ENCODE peak calls at places on chromosome 3, in five cellular contexts. Q is neural crest cell, K is MCF 10A, X is right lobe of liver, H is body of pancreas. U is an unnamed sample.

GRCh38 chr3:159378391-159378790 is 576.5 kb downstream of the MFSD1 start:
- DNase-seq in Q (no peak), H (no peak), K (no peak), X (no peak), U (no peak)

GRCh38 chr3:10255835-10256234 is 7.6 kb downstream of the TATDN2 start:
- DNase-seq in H (no peak), K (no peak), X (no peak), Q (no peak), U (no peak)

GRCh38 chr3:183385698-183386590 is 42.5 kb downstream of the MCF2L2 start:
- DNase-seq in X (no peak), Q (peak), K (peak), H (peak), U (peak)

GRCh38 chr3:52120576-52121458 is 33.4 kb downstream of the POC1A start:
- DNase-seq in Q (no peak), X (no peak), H (no peak), K (no peak), U (no peak)

GRCh38 chr3:183581496-183582155 is 26.1 kb upstream of the KLHL6 start:
- DNase-seq in Q (no peak), K (no peak), X (no peak), H (no peak), U (no peak)

GRCh38 chr3:188646592-188646991 is 492.6 kb downstream of the LPP start:
- DNase-seq in H (no peak), Q (no peak), K (peak), X (no peak), U (no peak)

GRCh38 chr3:159170436-159171003 is 368.7 kb downstream of the MFSD1 start:
- DNase-seq in K (no peak), H (no peak), Q (no peak), X (no peak), U (no peak)

GRCh38 chr3:119880966-119881365 is 99.1 kb downstream of the NR1I2 start:
- DNase-seq in Q (no peak), K (no peak), H (no peak), X (no peak), U (no peak)

GRCh38 chr3:193129607-193130006 is 111.4 kb upstream of the PLAAT1 start:
- DNase-seq in X (no peak), Q (no peak), H (no peak), K (peak), U (no peak)

GRCh38 chr3:27056326-27056725 is 312.9 kb downstream of the NEK10 start:
- DNase-seq in H (no peak), X (no peak), K (no peak), Q (no peak), U (no peak)
- TF ChIP-seq CTCF in H (no peak), X (no peak), K (no peak), Q (no peak), U (no peak)

GRCh38 chr3:63753567-63753966 is 65.5 kb upstream of the C3orf49 start:
- DNase-seq in Q (no peak), H (no peak), X (no peak), K (peak), U (no peak)

GRCh38 chr3:63746211-63746610 is 72.9 kb upstream of the C3orf49 start:
- DNase-seq in Q (no peak), K (no peak), H (no peak), X (no peak), U (no peak)

GRCh38 chr3:63753995-63754394 is 65.1 kb upstream of the C3orf49 start:
- DNase-seq in K (no peak), X (no peak), H (no peak), Q (no peak), U (no peak)

GRCh38 chr3:63745757-63746156 is 73.3 kb upstream of the C3orf49 start:
- DNase-seq in H (no peak), X (no peak), K (no peak), Q (no peak), U (no peak)

DNA sequence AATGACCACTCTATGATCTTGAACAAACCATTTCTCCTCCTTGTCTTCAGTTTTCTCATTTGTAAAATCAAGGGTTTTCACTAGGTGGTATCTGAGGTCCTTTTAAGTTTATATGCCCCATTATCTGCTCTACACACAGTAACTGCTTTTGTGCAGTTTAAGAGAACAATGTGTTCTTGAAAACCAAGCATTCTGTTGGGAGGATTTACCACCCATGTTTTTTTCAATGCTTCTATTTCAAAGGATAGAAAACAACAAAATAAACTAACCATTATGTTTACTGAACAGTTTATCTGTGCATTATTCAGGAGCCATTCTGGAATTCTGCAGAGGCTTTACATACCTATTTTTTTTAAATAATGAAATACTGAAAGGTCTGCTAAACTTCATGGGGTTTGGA is 67.6 kb upstream of the C3orf49 start:
- DNase-seq in K (no peak), Q (no peak), X (no peak), H (no peak), U (no peak)
- TF ChIP-seq CTCF in K (no peak), Q (no peak), X (no peak), H (no peak), U (no peak)

GRCh38 chr3:1092061-1092460 is 763 bp upstream of the CNTN6 start:
- DNase-seq in Q (no peak), X (no peak), K (no peak), H (no peak), U (no peak)

GRCh38 chr3:1088503-1088902 is 4.3 kb upstream of the CNTN6 start:
- DNase-seq in H (no peak), K (no peak), Q (no peak), X (no peak), U (no peak)

GRCh38 chr3:1091276-1091675 is 1.5 kb upstream of the CNTN6 start:
- DNase-seq in Q (no peak), X (no peak), H (no peak), K (no peak), U (no peak)

GRCh38 chr3:1082024-1082633 is 10.7 kb upstream of the CNTN6 start:
- DNase-seq in Q (peak), H (peak), K (peak), X (peak), U (no peak)

DNA sequence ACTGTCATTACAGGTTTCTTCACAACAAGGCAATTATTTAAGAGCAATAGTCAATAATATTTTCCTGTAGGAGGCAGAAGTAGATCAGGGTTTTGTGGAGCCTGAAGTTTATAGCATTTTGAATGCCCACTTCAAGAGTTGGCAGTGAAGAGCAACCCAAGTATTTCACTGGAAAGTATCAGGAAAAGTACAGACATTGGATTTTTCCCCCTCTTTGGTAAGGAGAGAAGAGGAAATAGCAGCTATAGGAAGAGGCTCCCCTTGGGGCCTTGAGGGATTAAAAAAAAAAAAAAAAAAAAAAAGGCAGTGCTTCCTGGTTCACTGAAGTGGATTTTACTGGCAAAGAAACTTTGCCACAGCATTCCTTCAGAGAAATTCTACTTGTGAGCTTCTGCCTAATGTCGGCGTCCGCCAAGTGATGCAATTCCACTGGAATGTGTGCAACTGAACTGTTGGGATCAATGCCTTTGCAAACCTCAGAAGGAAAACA is 5.7 kb upstream of the CNTN6 start:
- DNase-seq in Q (no peak), H (peak), X (peak), K (peak), U (peak)
- TF ChIP-seq CTCF in Q (peak), H (peak), X (no peak), K (peak), U (no peak)

GRCh38 chr3:179745109-179745508 is 92.3 kb downstream of the USP13 start:
- DNase-seq in Q (no peak), X (no peak), K (no peak), H (no peak), U (no peak)

DNA sequence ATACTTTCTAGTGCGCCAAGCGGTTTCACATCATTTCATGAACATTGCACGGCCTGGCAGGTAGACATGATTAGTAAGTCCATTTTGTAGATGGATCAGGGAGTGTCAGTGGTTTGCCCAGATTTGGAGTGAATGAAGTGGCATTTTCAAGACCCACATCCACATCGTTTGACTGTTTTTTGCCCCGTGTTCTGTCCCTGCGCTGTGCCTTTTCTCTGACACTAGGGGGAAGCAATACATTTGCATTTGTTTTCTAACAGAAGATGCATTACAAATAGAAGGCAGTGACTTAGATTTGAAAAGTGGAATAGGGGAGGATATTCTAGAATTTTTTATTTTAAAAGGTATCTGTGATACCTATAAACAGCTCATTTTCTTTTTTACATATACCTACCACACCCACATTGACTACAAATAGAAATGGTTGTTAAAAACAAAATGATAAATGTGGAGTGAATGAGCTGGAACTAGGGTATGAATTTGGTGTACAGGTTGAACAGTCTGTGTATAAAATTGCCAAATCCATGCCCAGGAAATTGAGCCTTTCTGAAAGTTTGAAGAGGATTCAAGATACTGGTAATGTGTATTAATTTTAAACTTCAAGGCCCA is 98.0 kb downstream of the USP13 start:
- DNase-seq in Q (no peak), H (no peak), X (no peak), K (peak), U (no peak)
- TF ChIP-seq CTCF in Q (peak), H (peak), X (peak), K (peak), U (peak)

U was measured in osteoblast.